ENCODE peak calls at places on chromosome 12, in six cellular contexts. G is HCT116, J is K562, Z is A549, B is SK-N-SH, R is HepG2. U is an unnamed sample.

GRCh38 chr12:49335118-49335954 is 1.7 kb downstream of the C1QL4 start:
- DNase-seq in G (no peak), J (no peak), Z (no peak), B (no peak), R (no peak), U (no peak)

GRCh38 chr12:78470354-78471195 is 394.0 kb upstream of the SYT1 start:
- DNase-seq in G (peak; percentile 37), J (no peak), Z (peak; percentile 64), B (peak; percentile 6), R (peak; percentile 27), U (peak; percentile 57)

GRCh38 chr12:1429980-1430379 is 164.4 kb downstream of the FBXL14 start:
- DNase-seq in G (no peak), J (no peak), Z (no peak), B (no peak), R (no peak), U (no peak)

GRCh38 chr12:112183141-112183581 is 57.8 kb downstream of the TRAFD1 start:
- DNase-seq in G (no peak), J (no peak), Z (no peak), B (no peak), R (no peak), U (peak; percentile 74)

GRCh38 chr12:19683178-19683927 is 244.1 kb downstream of the AEBP2 start:
- DNase-seq in G (no peak), J (no peak), Z (peak; percentile 46), B (no peak), R (peak; percentile 3), U (peak; percentile 99)

GRCh38 chr12:56631790-56632700 is 1.9 kb upstream of the BAZ2A start:
- DNase-seq in G (no peak), J (peak; percentile 84), Z (peak; percentile 34), B (peak; percentile 82), R (peak; percentile 14), U (peak; percentile 50)

GRCh38 chr12:530308-530707 is 70.6 kb downstream of the B4GALNT3 start:
- DNase-seq in G (no peak), J (no peak), Z (no peak), B (no peak), R (no peak), U (peak; percentile 79)

GRCh38 chr12:100798799-100799198 is 4.2 kb downstream of the ANO4 start:
- DNase-seq in G (no peak), J (no peak), Z (no peak), B (no peak), R (no peak), U (no peak)

GRCh38 chr12:48197967-48198618 is 5.0 kb downstream of the OR10AD1 start:
- DNase-seq in G (peak; percentile 87), J (peak; percentile 96), Z (peak; percentile 98), B (peak; percentile 91), R (no peak), U (peak; percentile 94)

GRCh38 chr12:106892075-106892474 is 63.6 kb upstream of the TMEM263 start:
- DNase-seq in G (no peak), J (no peak), Z (peak; percentile 63), B (no peak), R (no peak), U (no peak)

GRCh38 chr12:51593539-51593938 is 2.5 kb downstream of the SCN8A start:
- DNase-seq in G (no peak), J (no peak), Z (no peak), B (no peak), R (peak; percentile 20), U (peak; percentile 61)

GRCh38 chr12:103546959-103547358 is 40.1 kb upstream of the STAB2 start:
- DNase-seq in G (no peak), J (no peak), Z (no peak), B (no peak), R (no peak), U (no peak)

GRCh38 chr12:106022568-106023012 is 116.2 kb downstream of the NUAK1 start:
- DNase-seq in G (no peak), J (no peak), Z (peak; percentile 62), B (no peak), R (peak; percentile 25), U (peak; percentile 13)

GRCh38 chr12:54338682-54339296 is 13.9 kb downstream of the COPZ1 start:
- DNase-seq in G (no peak), J (no peak), Z (no peak), B (no peak), R (no peak), U (no peak)

GRCh38 chr12:40864891-40865290 is 172.7 kb downstream of the CNTN1 start:
- DNase-seq in G (no peak), J (no peak), Z (no peak), B (no peak), R (no peak), U (no peak)

GRCh38 chr12:44379827-44380226 is 496.3 kb downstream of the NELL2 start:
- DNase-seq in G (no peak), J (no peak), Z (no peak), B (no peak), R (no peak), U (no peak)

GRCh38 chr12:10409387-10409786 is at the start of gene KLRC4:
- DNase-seq in G (peak; percentile 63), J (no peak), Z (no peak), B (no peak), R (no peak), U (peak; percentile 60)

GRCh38 chr12:51323966-51324895 is at the start of gene BIN2:
- DNase-seq in G (no peak), J (no peak), Z (no peak), B (no peak), R (no peak), U (no peak)

GRCh38 chr12:5789469-5789968 is 155.5 kb downstream of the ANO2 start:
- DNase-seq in G (no peak), J (no peak), Z (no peak), B (no peak), R (no peak), U (no peak)

GRCh38 chr12:31833541-31833840 is 104.7 kb upstream of the AMN1 start:
- DNase-seq in G (no peak), J (no peak), Z (peak; percentile 30), B (no peak), R (no peak), U (no peak)

GRCh38 chr12:67025543-67026114 is 243.5 kb upstream of the CAND1 start:
- DNase-seq in G (no peak), J (peak; percentile 80), Z (peak; percentile 45), B (peak; percentile 57), R (peak; percentile 25), U (peak; percentile 44)

GRCh38 chr12:15474766-15475165 is 152.5 kb downstream of the PTPRO start:
- DNase-seq in G (no peak), J (no peak), Z (no peak), B (no peak), R (no peak), U (no peak)

DNA sequence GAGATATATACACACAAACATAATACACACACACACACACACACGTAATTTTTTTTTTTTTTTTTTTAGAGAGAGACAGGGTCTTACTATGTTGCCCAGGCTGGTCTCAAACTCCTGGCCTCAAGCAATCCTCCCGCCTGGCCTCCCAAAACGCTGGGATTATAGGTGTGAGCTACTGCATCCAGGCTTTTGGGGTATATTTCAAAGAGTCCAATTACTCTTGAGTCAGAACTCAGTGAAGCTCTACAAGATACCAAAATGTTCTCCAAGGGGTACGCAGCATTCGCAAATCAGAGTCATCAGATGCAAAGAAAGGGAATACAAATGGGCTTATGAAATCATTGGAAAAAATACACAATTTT is 54.0 kb downstream of the PHLDA1 start:
- DNase-seq in G (no peak), J (no peak), Z (no peak), B (no peak), R (no peak), U (no peak)
- TF ChIP-seq MAX in G (peak; percentile 19), J (no peak), Z (no peak), B (no peak), R (no peak), U (no peak)

GRCh38 chr12:13255792-13256704 is 59.5 kb downstream of the EMP1 start:
- DNase-seq in G (peak; percentile 89), J (peak; percentile 92), Z (peak; percentile 95), B (peak; percentile 87), R (peak; percentile 83), U (peak; percentile 96)

GRCh38 chr12:13258717-13259119 is 62.2 kb downstream of the EMP1 start:
- DNase-seq in G (no peak), J (no peak), Z (no peak), B (no peak), R (no peak), U (no peak)

GRCh38 chr12:13257356-13257875 is 60.9 kb downstream of the EMP1 start:
- DNase-seq in G (no peak), J (no peak), Z (no peak), B (no peak), R (no peak), U (peak; percentile 68)

GRCh38 chr12:13256705-13257045 is 60.1 kb downstream of the EMP1 start:
- DNase-seq in G (no peak), J (no peak), Z (no peak), B (no peak), R (no peak), U (no peak)

DNA sequence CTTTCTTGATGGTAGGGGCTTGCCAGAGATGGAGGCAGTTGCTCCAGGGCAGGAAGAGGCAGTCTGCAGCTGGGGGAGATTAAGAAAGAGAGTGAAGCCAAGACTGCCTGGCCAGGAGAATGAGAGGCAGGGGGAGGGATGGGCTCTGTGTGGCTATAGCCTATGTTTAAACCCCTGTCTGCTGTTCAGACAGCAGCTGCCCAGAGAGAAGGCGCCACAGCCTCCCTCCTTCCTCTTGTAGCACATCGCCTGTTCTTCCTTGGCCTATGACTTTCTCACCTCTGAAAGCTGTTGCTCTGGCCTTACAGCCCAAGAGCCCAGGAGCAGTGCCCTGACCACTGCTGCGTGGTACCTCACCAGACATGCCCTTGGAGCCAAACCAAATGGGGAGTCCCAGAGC is 61.7 kb downstream of the EMP1 start:
- DNase-seq in G (no peak), J (no peak), Z (no peak), B (no peak), R (no peak), U (peak; percentile 32)
- H3K4me2 ChIP-seq in G (no peak overlapping the region), J (no peak overlapping the region), Z (no peak overlapping the region), B (no peak overlapping the region), R (no peak overlapping the region), U (no peak overlapping the region)

DNA sequence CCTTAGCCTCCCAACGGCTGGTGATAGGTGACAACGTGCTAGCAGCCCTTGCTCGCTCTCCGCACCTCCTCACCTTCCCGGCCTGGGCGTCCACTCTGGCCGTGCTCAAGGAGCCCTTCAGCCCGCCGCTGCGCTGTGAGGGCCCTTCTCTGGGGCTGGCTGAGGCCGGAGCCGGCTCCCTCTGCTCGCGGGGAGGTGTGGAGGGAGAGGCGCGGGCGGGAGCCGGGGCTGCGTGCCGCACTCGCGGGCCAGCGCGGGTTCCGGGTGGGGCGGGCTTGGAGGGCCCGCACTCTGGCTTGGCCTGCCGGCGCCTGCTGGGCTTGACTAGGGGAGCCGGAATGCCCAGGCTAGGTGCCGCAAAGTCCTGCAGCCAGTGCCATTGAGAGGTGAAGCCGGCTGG is 131.1 kb downstream of the CCER1 start:
- DNase-seq in G (no peak), J (no peak), Z (no peak), B (no peak), R (no peak), U (no peak)
- TF ChIP-seq MAX in G (no peak), J (no peak), Z (no peak), B (no peak), R (no peak), U (no peak)

DNA sequence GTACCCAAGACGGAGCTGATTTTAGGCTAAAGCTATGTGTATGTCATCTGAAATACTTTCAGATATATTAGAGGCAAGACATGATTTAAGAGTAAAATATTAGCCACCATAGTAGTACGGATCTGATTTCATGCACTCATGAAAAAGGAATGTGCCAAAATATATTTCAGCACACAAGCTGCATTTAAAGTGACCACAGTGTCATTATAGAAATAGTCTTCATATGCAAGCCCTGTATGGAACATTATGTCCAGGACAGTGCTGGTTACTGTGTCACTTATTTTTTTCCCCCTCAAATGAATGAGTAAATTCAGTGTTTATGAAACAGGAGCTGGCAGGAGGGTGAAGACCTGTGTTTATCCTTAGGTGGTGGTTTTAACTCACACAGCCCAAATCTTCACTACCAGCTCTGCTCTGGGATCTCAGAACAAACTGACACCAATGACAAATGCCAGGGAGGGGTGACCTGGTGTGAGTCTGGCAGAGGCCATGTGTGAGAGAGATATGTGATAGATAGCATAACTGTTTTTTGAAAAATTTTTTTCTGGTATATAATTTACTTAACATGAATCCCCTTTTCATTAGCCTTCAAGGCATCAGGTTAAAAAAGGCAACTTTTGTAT is 51.7 kb downstream of the SLC38A4 start:
- DNase-seq in G (no peak), J (no peak), Z (no peak), B (no peak), R (no peak), U (no peak)
- H3K4me2 ChIP-seq in G (no peak overlapping the region), J (no peak overlapping the region), Z (peak overlapping the region; percentile 7), B (peak overlapping the region; percentile 27), R (no peak overlapping the region), U (no peak overlapping the region)